ENCODE peak calls at places on chromosomes 7 and 10, in four cellular contexts. N is effector memory CD4-positive, alpha-beta T cell; J is mucosa of descending colon; W is sigmoid colon. U is an unnamed sample.
A peak's percentile ranks its signal among the peaks of the same experiment; 100 is the strongest.

GRCh38 chr7:157611341-157611740 is 274.5 kb downstream of the DNAJB6 start:
- DNase-seq in W (peak; percentile 40), N (no peak), J (no peak), U (no peak)

GRCh38 chr7:41323811-41324210 is 379.1 kb downstream of the INHBA start:
- DNase-seq in W (no peak), N (no peak), J (no peak), U (peak; percentile 6)

GRCh38 chr10:103153302-103153759 is 39.7 kb downstream of the NT5C2 start:
- DNase-seq in N (no peak), J (no peak), W (no peak), U (no peak)

GRCh38 chr7:101156277-101156676 is 2.0 kb downstream of the AP1S1 start:
- DNase-seq in W (no peak), J (no peak), N (no peak), U (no peak)

GRCh38 chr10:9158675-9159074 is 1104.2 kb downstream of the GATA3 start:
- DNase-seq in N (no peak), J (no peak), W (no peak), U (no peak)

GRCh38 chr10:4121531-4122380 is 336.7 kb upstream of the KLF6 start:
- DNase-seq in J (no peak), N (no peak), W (no peak), U (no peak)

GRCh38 chr10:61760943-61761824 is 98.5 kb downstream of the CABCOCO1 start:
- DNase-seq in N (no peak), W (no peak), J (peak; percentile 31), U (no peak)

GRCh38 chr10:3853016-3853415 is 68.0 kb upstream of the KLF6 start:
- DNase-seq in J (no peak), N (no peak), W (no peak), U (no peak)

GRCh38 chr7:136566491-136566890 is 302.0 kb upstream of the CHRM2 start:
- DNase-seq in W (no peak), N (no peak), J (no peak), U (no peak)

GRCh38 chr7:70092314-70093303 is 494.3 kb downstream of the AUTS2 start:
- DNase-seq in W (no peak), N (no peak), J (peak; percentile 4), U (no peak)

GRCh38 chr7:64887756-64888508 is 15.1 kb upstream of the ZNF273 start:
- DNase-seq in W (peak; percentile 63), J (peak; percentile 66), N (no peak), U (peak; percentile 71)

GRCh38 chr10:110034596-110034995 is 26.8 kb downstream of the ADD3 start:
- DNase-seq in J (no peak), N (no peak), W (no peak), U (no peak)

GRCh38 chr7:102431617-102432298 is 1.6 kb upstream of the ORAI2 start:
- DNase-seq in N (peak; percentile 69), W (no peak), J (peak; percentile 65), U (no peak)

GRCh38 chr7:138753611-138754010 is 44.2 kb upstream of the TMEM213 start:
- DNase-seq in J (no peak), W (no peak), N (no peak), U (no peak)

GRCh38 chr10:110568055-110568735 is 700 bp downstream of the SMC3 start:
- DNase-seq in N (peak; percentile 36), W (peak; percentile 74), J (peak; percentile 50), U (no peak)

GRCh38 chr7:84137812-84138211 is 56.8 kb downstream of the SEMA3A start:
- DNase-seq in N (no peak), J (no peak), W (no peak), U (no peak)

GRCh38 chr10:11454958-11455566 is 156.4 kb downstream of the USP6NL start:
- DNase-seq in N (no peak), J (no peak), W (no peak), U (no peak)

GRCh38 chr10:119335671-119336353 is 128.4 kb downstream of the GRK5 start:
- DNase-seq in N (no peak), W (no peak), J (no peak), U (no peak)

GRCh38 chr7:140015471-140015970 is 47.2 kb downstream of the PARP12 start:
- DNase-seq in W (no peak), N (no peak), J (no peak), U (no peak)

GRCh38 chr7:151875862-151876111 is 1.1 kb downstream of the PRKAG2 start:
- DNase-seq in N (no peak), J (no peak), W (no peak), U (no peak)

GRCh38 chr10:70272925-70273316 is 10.9 kb downstream of the NPFFR1 start:
- DNase-seq in J (no peak), N (no peak), W (no peak), U (no peak)

GRCh38 chr10:105252908-105253307 is 611.8 kb downstream of the SORCS3 start:
- DNase-seq in N (no peak), J (no peak), W (no peak), U (no peak)

GRCh38 chr7:20839196-20839735 is 52.6 kb upstream of the SP8 start:
- DNase-seq in J (no peak), W (no peak), N (no peak), U (no peak)

GRCh38 chr10:117226813-117227451 is 14.0 kb upstream of the SLC18A2 start:
- DNase-seq in J (peak; percentile 66), W (no peak), N (no peak), U (no peak)

GRCh38 chr7:131692131-131692960 is 135.9 kb upstream of the PODXL start:
- DNase-seq in J (peak; percentile 74), W (no peak), N (no peak), U (peak; percentile 75)

GRCh38 chr7:124922200-124922599 is 7.4 kb downstream of the POT1 start:
- DNase-seq in J (no peak), W (no peak), N (no peak), U (no peak)

GRCh38 chr7:44530990-44531389 is 10.1 kb downstream of the NPC1L1 start:
- DNase-seq in J (no peak), N (no peak), W (no peak), U (no peak)

GRCh38 chr7:76293407-76293901 is 9.0 kb upstream of the HSPB1 start:
- DNase-seq in J (no peak), W (peak; percentile 82), N (no peak), U (no peak)

GRCh38 chr7:16419859-16420258 is 1.5 kb downstream of the CRPPA start:
- DNase-seq in J (no peak), N (no peak), W (no peak), U (no peak)

GRCh38 chr10:10772411-10772810 is 245.3 kb upstream of the CELF2 start:
- DNase-seq in N (no peak), J (no peak), W (no peak), U (no peak)

GRCh38 chr10:27745719-27746363 is at the start of gene MKX:
- DNase-seq in N (no peak), W (peak; percentile 87), J (peak; percentile 52), U (no peak)

GRCh38 chr10:27748586-27748985 is 3.0 kb upstream of the MKX start:
- DNase-seq in W (no peak), N (no peak), J (no peak), U (no peak)

GRCh38 chr10:27746364-27747095 is 911 bp upstream of the MKX start:
- DNase-seq in N (no peak), W (no peak), J (no peak), U (no peak)

GRCh38 chr10:27745380-27745718 is 270 bp downstream of the MKX start:
- DNase-seq in W (peak; percentile 65), J (no peak), N (no peak), U (no peak)

DNA sequence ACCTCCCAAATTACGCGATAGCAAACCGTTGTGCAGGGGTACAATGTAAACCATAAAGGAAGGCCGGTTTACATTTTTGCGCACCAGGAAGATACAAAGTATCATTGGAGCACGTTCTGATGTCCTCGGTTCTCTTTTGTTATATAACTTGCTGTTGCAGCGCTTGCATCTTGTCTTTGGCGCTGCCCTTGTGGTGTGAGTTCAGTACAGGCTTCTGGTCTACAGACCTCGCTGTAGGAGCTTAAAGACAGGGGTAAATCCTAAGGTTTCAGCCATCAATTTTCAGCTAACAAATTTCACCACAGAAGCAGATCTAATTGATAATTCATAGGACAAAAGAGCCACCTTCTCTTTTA is 1.5 kb upstream of the MKX start:
- DNase-seq in J (no peak), W (no peak), N (no peak), U (no peak)
- H3K4me3 ChIP-seq in J (no peak overlapping the region), W (peak overlapping the region; percentile 77), N (no peak overlapping the region), U (peak overlapping the region; percentile 71)

GRCh38 chr7:25680636-25681035 is 452.4 kb upstream of the NPVF start:
- DNase-seq in N (no peak), J (no peak), W (no peak), U (no peak)

GRCh38 chr7:25672476-25672875 is 444.2 kb upstream of the NPVF start:
- DNase-seq in J (no peak), W (no peak), N (no peak), U (no peak)

GRCh38 chr7:25678215-25678614 is 449.9 kb upstream of the NPVF start:
- DNase-seq in W (no peak), J (no peak), N (no peak), U (no peak)

GRCh38 chr7:25677595-25677994 is 449.3 kb upstream of the NPVF start:
- DNase-seq in N (no peak), W (no peak), J (no peak), U (no peak)

DNA sequence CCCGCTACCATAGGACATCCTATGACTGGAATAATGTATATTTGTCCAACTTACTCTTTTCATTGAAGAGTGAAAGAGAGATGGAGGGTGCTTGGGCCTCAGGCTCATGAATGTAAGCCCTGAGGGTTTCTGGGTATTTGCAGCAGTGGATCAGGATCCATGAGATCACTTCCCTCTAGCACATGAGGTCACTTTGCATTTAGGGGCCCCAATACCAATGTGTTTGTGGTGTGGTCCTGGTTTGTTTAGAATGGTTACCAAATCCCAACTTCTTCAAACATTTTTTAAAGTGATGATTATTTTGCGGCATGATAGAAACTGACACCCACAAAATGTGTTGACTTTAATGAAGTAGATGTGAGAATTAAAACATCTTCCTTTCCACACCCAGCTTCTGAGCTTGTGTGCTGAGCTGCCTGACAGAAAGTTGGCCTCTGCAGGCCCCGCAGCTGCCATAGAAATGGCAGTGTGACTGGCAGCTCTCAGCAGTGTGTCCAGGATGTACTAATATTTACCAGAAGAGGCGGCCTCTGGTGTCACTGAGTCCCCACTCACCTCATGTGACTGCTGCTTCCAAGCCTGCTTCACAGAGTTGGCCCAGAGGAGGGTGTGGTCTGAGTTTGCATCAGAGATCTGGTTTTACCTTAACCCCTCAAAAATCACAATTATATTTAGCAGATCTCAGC is 447.6 kb upstream of the NPVF start:
- DNase-seq in N (no peak), W (no peak), J (no peak), U (no peak)
- H3K4me3 ChIP-seq in N (no peak overlapping the region), W (no peak overlapping the region), J (no peak overlapping the region), U (no peak overlapping the region)

GRCh38 chr7:105638324-105638723 is 57.0 kb upstream of the EFCAB10 start:
- DNase-seq in W (peak; percentile 12), N (no peak), J (no peak), U (no peak)
- H3K4me3 ChIP-seq in W (no peak overlapping the region), N (no peak overlapping the region), J (no peak overlapping the region), U (peak overlapping the region; percentile 22)

GRCh38 chr7:35316549-35316948 is 62.6 kb upstream of the TBX20 start:
- DNase-seq in W (no peak), N (no peak), J (no peak), U (no peak)

GRCh38 chr7:35314354-35314753 is 60.5 kb upstream of the TBX20 start:
- DNase-seq in J (no peak), N (no peak), W (no peak), U (no peak)

GRCh38 chr7:35315517-35315916 is 61.6 kb upstream of the TBX20 start:
- DNase-seq in W (no peak), J (no peak), N (no peak), U (no peak)

GRCh38 chr7:35313575-35313974 is 59.7 kb upstream of the TBX20 start:
- DNase-seq in W (no peak), J (no peak), N (no peak), U (no peak)
- H3K4me3 ChIP-seq in W (no peak overlapping the region), J (no peak overlapping the region), N (no peak overlapping the region), U (no peak overlapping the region)

GRCh38 chr7:155811895-155812761 is at the start of gene SHH:
- DNase-seq in W (no peak), J (peak; percentile 16), N (no peak), U (no peak)
- H3K4me3 ChIP-seq in W (no peak within 1 kb of the TSS), J (no peak within 1 kb of the TSS), N (no peak within 1 kb of the TSS), U (peak within 1 kb of the TSS; percentile 34)

U was measured in NT2/D1.